ENCODE peak calls at places on chromosomes 2 and 18, in five cellular contexts. D is amygdala; B is kidney epithelial cell; O is activated CD8-positive, alpha-beta memory T cell treated with anti-CD3 and anti-CD28 coated beads, Interleukin-2, amount 50 U/mL, for 48 hours; A is NCI-H510A. W is an unnamed sample.

GRCh38 chr2:219473511-219473910 is 25.2 kb upstream of the GMPPA start:
- DNase-seq in D (no peak), B (no peak), O (no peak), A (no peak), W (no peak)

GRCh38 chr2:118913805-118914645 is 28.0 kb upstream of the MARCO start:
- DNase-seq in D (no peak), B (no peak), O (no peak), A (no peak), W (no peak)

GRCh38 chr2:129857200-129857599 is 122.3 kb upstream of the RAB6C start:
- DNase-seq in D (no peak), B (no peak), O (no peak), A (no peak), W (no peak)

GRCh38 chr2:228318218-228318617 is 136.7 kb upstream of the SPHKAP start:
- DNase-seq in D (no peak), B (no peak), O (no peak), A (no peak), W (no peak)

GRCh38 chr2:112093216-112093615 is 38.1 kb downstream of the TMEM87B start:
- DNase-seq in D (no peak), B (no peak), O (no peak), A (no peak), W (no peak)

GRCh38 chr18:74368901-74369705 is 53.5 kb downstream of the C18orf63 start:
- DNase-seq in D (no peak), B (no peak), O (no peak), A (no peak), W (no peak)

GRCh38 chr2:121748202-121748601 is 7.2 kb upstream of the TSN start:
- DNase-seq in D (no peak), B (no peak), O (no peak), A (no peak), W (no peak)

GRCh38 chr2:117902933-117903332 is 88.4 kb downstream of the DDX18 start:
- DNase-seq in D (no peak), B (no peak), O (no peak), A (no peak), W (no peak)

GRCh38 chr2:46977266-46977665 is 61.7 kb upstream of the MCFD2 start:
- DNase-seq in D (no peak), B (no peak), O (no peak), A (no peak), W (no peak)

GRCh38 chr2:42103829-42104228 is 56.0 kb downstream of the PKDCC start:
- DNase-seq in D (no peak), B (no peak), O (no peak), A (no peak), W (no peak)

GRCh38 chr2:182554950-182555349 is 128.1 kb upstream of the PDE1A start:
- DNase-seq in D (no peak), B (no peak), O (no peak), A (no peak), W (no peak)

GRCh38 chr2:43707255-43707654 is 31.0 kb upstream of the C1GALT1C1L start:
- DNase-seq in D (no peak), B (no peak), O (no peak), A (no peak), W (peak)

GRCh38 chr2:735670-736218 is 58.5 kb upstream of the TMEM18 start:
- DNase-seq in D (no peak), B (no peak), O (no peak), A (no peak), W (peak)

GRCh38 chr2:181438298-181438697 is 18.9 kb upstream of the ITGA4 start:
- DNase-seq in D (no peak), B (no peak), O (no peak), A (no peak), W (no peak)

GRCh38 chr2:9885036-9885684 is 41.9 kb downstream of the TAF1B start:
- DNase-seq in D (no peak), B (no peak), O (no peak), A (no peak), W (no peak)

GRCh38 chr18:74290831-74291770 is 662 bp downstream of the CYB5A start:
- DNase-seq in D (no peak), B (no peak), O (no peak), A (peak), W (peak)

GRCh38 chr2:102337012-102337411 is 18.6 kb upstream of the IL18R1 start:
- DNase-seq in D (no peak), B (no peak), O (no peak), A (no peak), W (no peak)

GRCh38 chr2:183035954-183036669 is 2.1 kb downstream of the NCKAP1 start:
- DNase-seq in D (no peak), B (no peak), O (no peak), A (no peak), W (no peak)

GRCh38 chr18:9743200-9744016 is 35.3 kb downstream of the RAB31 start:
- DNase-seq in D (no peak), B (peak), O (no peak), A (no peak), W (no peak)

GRCh38 chr2:239644016-239644415 is 243.2 kb upstream of the HDAC4 start:
- DNase-seq in D (no peak), B (no peak), O (peak), A (no peak), W (no peak)

GRCh38 chr2:165563468-165564225 is 94.1 kb downstream of the CSRNP3 start:
- DNase-seq in D (no peak), B (no peak), O (no peak), A (no peak), W (no peak)

GRCh38 chr2:234451852-234452625 is 44.8 kb downstream of the ARL4C start:
- DNase-seq in D (no peak), B (peak), O (no peak), A (no peak), W (no peak)

GRCh38 chr2:53751728-53752127 is 15.9 kb upstream of the CHAC2 start:
- DNase-seq in D (no peak), B (no peak), O (no peak), A (no peak), W (no peak)

GRCh38 chr2:46506131-46506706 is 26.9 kb downstream of the TMEM247 start:
- DNase-seq in D (no peak), B (no peak), O (no peak), A (no peak), W (no peak)

GRCh38 chr2:128273469-128274081 is 45.1 kb downstream of the HS6ST1 start:
- DNase-seq in D (no peak), B (no peak), O (no peak), A (no peak), W (peak)

GRCh38 chr2:20611077-20611843 is 39.6 kb downstream of the HS1BP3 start:
- DNase-seq in D (no peak), B (no peak), O (no peak), A (peak), W (no peak)

GRCh38 chr2:100999995-101000394 is 2.1 kb upstream of the RPL31 start:
- DNase-seq in D (no peak), B (no peak), O (peak), A (no peak), W (no peak)

GRCh38 chr18:74370163-74370562 is 54.5 kb downstream of the C18orf63 start:
- DNase-seq in D (no peak), B (no peak), O (no peak), A (no peak), W (no peak)

W was measured in posterior cingulate gyrus.